ENCODE peak calls at places on chromosomes 7 and 10, in seven cellular contexts. F is stimulated activated CD4-positive, alpha-beta T cell treated with anti-CD3 and anti-CD28 coated beads, Interleukin-4, amount 100 ng/mL, for 4 hours; I is GM20000; Z is GM12892; V is fibroblast of lung; U is HEK293T; L is coronary artery. C is an unnamed sample.

GRCh38 chr7:11751807-11752389 is 80.1 kb downstream of the THSD7A start:
- DNase-seq in F (no peak), L (no peak), I (no peak), V (no peak), Z (no peak), U (no peak), C (no peak)

GRCh38 chr7:157537056-157537455 is 200.3 kb downstream of the DNAJB6 start:
- DNase-seq in L (no peak), F (no peak), I (no peak), V (no peak), Z (no peak), U (no peak), C (no peak)

GRCh38 chr7:4168041-4168440 is 514.1 kb upstream of the FOXK1 start:
- DNase-seq in Z (no peak), L (no peak), V (no peak), F (no peak), I (no peak), U (no peak), C (no peak)

GRCh38 chr10:132607491-132607890 is 69.9 kb downstream of the INPP5A start:
- DNase-seq in U (no peak), V (no peak), I (no peak), F (no peak), L (peak), Z (no peak), C (no peak)

GRCh38 chr10:63385254-63385653 is 80.5 kb downstream of the JMJD1C start:
- DNase-seq in F (no peak), I (no peak), U (no peak), Z (no peak), V (no peak), L (no peak), C (no peak)

GRCh38 chr10:29063806-29064644 is 224.8 kb upstream of the LYZL1 start:
- DNase-seq in L (no peak), U (no peak), Z (no peak), I (no peak), F (no peak), V (peak), C (no peak)

GRCh38 chr10:71766717-71767419 is 6.5 kb downstream of the VSIR start:
- DNase-seq in L (peak), I (peak), Z (no peak), V (peak), U (no peak), F (no peak), C (no peak)

GRCh38 chr10:96384471-96384870 is 25.7 kb upstream of the OPALIN start:
- DNase-seq in Z (no peak), L (no peak), I (no peak), V (no peak), F (no peak), U (no peak), C (no peak)

GRCh38 chr7:113521468-113521867 is 397.3 kb downstream of the PPP1R3A start:
- DNase-seq in V (peak), U (no peak), L (no peak), Z (no peak), F (no peak), I (no peak), C (no peak)

GRCh38 chr7:115585015-115585655 is 445.4 kb downstream of the TFEC start:
- DNase-seq in L (no peak), F (no peak), Z (no peak), V (no peak), I (no peak), U (no peak), C (no peak)

GRCh38 chr10:17751781-17752445 is at the start of gene TMEM236:
- DNase-seq in I (no peak), V (no peak), Z (no peak), F (no peak), U (no peak), L (no peak), C (no peak)

GRCh38 chr7:94223375-94224084 is 171.2 kb upstream of the COL1A2 start:
- DNase-seq in U (peak), Z (no peak), I (peak), L (no peak), F (no peak), V (peak), C (no peak)